ENCODE peak calls at places on chromosome 7, in six cellular contexts. W is foreskin keratinocyte, A is type B pancreatic cell, H is epithelial cell of proximal tubule, Y is astrocyte of the spinal cord, F is fibroblast of lung. X is an unnamed sample.

GRCh38 chr7:55970561-55970960 is 6.2 kb downstream of the NIPSNAP2 start:
- DNase-seq in W (no peak), A (no peak), H (no peak), Y (no peak), F (no peak), X (no peak)

GRCh38 chr7:11689096-11689495 is 142.9 kb downstream of the THSD7A start:
- DNase-seq in W (no peak), A (no peak), H (no peak), Y (no peak), F (no peak), X (no peak)

GRCh38 chr7:101792051-101792651 is 25.3 kb upstream of the CUX1 start:
- DNase-seq in W (peak), A (no peak), H (peak), Y (no peak), F (peak), X (no peak)

GRCh38 chr7:84722086-84722485 is 464.8 kb downstream of the SEMA3D start:
- DNase-seq in W (no peak), A (no peak), H (no peak), Y (peak), F (peak), X (no peak)

GRCh38 chr7:115679976-115680375 is 350.6 kb downstream of the TFEC start:
- DNase-seq in W (peak), A (no peak), H (no peak), Y (peak), F (peak), X (no peak)

GRCh38 chr7:40520986-40521738 is 386.4 kb downstream of the SUGCT start:
- DNase-seq in W (no peak), A (no peak), H (no peak), Y (no peak), F (no peak), X (no peak)

GRCh38 chr7:137597856-137598255 is 248.9 kb downstream of the DGKI start:
- DNase-seq in W (no peak), A (no peak), H (no peak), Y (no peak), F (no peak), X (no peak)

GRCh38 chr7:107194051-107194450 is 25.2 kb downstream of the HBP1 start:
- DNase-seq in W (no peak), A (no peak), H (no peak), Y (no peak), F (no peak), X (no peak)

GRCh38 chr7:91491868-91492267 is 227.6 kb downstream of the FZD1 start:
- DNase-seq in W (no peak), A (no peak), H (no peak), Y (no peak), F (no peak), X (no peak)
- TF ChIP-seq CTCF in W (no peak), A (no peak), H (no peak), Y (no peak), F (no peak), X (no peak)

DNA sequence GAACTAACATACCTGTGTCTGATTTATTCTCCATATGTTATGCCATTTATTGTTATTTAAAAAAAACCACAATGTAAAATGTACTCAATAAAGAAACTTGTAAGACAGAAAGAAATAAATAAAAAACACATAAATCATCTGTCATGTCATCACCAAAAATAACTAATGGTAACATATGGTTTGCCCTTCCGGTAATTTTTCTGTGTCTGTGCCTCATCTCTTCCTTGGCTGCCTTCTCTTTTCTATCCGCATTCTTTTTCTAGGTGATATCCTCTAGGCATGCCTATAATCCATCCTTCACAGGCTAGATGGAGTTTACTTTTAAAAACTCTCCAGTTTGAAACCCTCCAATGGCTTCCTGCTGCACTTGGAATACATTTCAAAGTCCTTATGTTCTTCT is 304.0 kb upstream of the ETV1 start:
- DNase-seq in W (no peak), A (no peak), H (no peak), Y (no peak), F (no peak), X (no peak)
- TF ChIP-seq CTCF in W (no peak), A (no peak), H (no peak), Y (no peak), F (no peak), X (no peak)

DNA sequence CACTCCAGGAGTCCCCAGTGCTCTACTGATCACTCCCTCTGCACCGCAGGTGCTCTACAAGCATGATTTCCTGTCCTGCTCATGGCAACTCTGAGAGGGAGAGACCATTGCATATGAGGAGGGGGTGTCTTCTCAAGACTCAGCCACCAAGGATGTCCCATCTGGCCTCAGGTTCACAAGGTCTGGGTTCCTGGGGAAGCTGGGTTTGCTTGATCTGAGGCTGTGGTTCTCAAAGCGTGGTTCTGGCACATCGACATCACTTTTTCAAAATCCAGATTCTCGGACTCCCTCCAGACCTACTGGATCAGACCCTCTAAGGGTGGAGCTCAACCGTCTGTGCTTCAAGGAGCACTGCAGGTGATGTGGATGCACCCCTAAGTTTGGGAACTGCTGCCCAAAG is 247.5 kb downstream of the PLXNA4 start:
- DNase-seq in W (no peak), A (no peak), H (no peak), Y (no peak), F (no peak), X (no peak)
- TF ChIP-seq CTCF in W (no peak), A (no peak), H (no peak), Y (no peak), F (no peak), X (no peak)

DNA sequence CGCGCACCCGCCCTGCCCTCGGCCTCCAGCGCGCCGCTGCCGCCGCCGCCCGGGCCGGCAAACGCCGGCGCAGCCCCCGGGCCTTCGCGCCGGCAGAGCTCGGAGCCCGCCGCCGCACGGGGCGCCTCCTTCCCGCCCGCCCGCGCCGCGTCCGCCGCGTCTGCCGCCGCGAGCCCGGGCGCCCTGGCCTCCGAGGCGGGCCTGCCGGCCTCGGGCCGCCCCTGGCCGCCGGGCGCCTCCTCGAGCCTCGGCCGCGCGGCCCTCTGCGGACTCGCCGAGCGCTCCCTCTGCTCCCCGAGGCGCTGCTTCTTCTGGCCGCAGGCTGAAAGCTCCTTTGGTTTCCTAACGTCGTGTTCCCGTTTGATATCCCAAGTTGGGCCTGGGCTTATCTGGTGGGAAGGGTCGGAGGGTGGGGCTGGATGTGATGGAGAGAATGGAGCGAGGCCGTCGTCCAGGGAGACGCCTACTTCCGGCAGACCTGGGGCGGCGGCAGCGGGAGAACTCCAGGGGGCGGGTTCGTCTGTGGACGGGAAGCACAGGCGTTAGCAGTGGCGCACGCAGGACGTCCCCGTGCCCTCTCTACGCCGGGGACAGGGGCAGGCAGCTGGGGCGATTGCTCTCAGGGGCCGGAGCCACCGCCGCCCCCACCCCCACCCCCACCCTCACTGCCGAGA is 221.0 kb downstream of the PHTF2 start:
- DNase-seq in W (peak), A (peak), H (peak), Y (peak), F (peak), X (peak)
- TF ChIP-seq CTCF in W (peak), A (no peak), H (no peak), Y (peak), F (no peak), X (no peak)

DNA sequence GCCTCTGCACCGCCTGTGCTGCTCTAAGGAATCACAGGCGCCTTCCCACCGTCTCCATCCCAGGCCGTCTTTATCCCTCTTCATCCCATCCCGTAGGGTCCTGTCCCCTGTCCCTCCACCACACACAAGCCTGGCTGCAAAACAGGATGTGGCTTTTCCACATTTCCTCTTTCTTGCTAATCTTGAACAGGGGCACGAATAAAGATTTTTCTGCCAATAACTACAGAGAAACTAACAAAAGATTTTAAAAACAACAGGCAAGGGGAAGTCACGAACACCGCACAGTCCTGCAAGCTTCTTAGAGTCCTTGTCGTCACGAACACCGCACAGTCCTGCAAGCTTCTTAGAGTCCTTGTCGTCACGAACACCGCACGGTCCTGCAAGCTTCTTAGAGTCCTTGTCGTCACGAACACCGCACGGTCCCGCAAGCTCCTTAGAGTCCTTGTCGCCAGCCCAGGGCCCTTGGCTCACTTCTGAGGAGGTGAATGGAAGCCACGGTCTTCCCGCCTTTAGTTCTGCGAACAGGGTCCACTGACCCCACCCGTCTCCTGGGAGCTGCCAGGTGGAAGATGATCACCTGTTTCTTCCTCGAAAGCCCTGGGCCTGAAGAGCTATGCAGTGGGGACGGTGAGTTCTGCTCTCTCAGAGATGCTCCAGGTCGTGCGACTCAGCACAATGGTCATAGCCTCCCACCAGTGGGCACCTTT is 10.3 kb upstream of the INSIG1 start:
- DNase-seq in W (no peak), A (no peak), H (no peak), Y (no peak), F (no peak), X (peak)
- TF ChIP-seq CTCF in W (no peak), A (no peak), H (no peak), Y (no peak), F (no peak), X (no peak)

GRCh38 chr7:519974-520458 is 370 bp upstream of the PDGFA start:
- DNase-seq in W (peak), A (no peak), H (no peak), Y (peak), F (peak), X (peak)
- TF ChIP-seq CTCF in W (no peak), A (peak), H (no peak), Y (peak), F (no peak), X (peak)

GRCh38 chr7:76165106-76165972 is 36.4 kb upstream of the SRRM3 start:
- DNase-seq in W (no peak), A (no peak), H (no peak), Y (no peak), F (no peak), X (no peak)

GRCh38 chr7:76165973-76166403 is 35.7 kb upstream of the SRRM3 start:
- DNase-seq in W (peak), A (no peak), H (no peak), Y (no peak), F (no peak), X (no peak)

DNA sequence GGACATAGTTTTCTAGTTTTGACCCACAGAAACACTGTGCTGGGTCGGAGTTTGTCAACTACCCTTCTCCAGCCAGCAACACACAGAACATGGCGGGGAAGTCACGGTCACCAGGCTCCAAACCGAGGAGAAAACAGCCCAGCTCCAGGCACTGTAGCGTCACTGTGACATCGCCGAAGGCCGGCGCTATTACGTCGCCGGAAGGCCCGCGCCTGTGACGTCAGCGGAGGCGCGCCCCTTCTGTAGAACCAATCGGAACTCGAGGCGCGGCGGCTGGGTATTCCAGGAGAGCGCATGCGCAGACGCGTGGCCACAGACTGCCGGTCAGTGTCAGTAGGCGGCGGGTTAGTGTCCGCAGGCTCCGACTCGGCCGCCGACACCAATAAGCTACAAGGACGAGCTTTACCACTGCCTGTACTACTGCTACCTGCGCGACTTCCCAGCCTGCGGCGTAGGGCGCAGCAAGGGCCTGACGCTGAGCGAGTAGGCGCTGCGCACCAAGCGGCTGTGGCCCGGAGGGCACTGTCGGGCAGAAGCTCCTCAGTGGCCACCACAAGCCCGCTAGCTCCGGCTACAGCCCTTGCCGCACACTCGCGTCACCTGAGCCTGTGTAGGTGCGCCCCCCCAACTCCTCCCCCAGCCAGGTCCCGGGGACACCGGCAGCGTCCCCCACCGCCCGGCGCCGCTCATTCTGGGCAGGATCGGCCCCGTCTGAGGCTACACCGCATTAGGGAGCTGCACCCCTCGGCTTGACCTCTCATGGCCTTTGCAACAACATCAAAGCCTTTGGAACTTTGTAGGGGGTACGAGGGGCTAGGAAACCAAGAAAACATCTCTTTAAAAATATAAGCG is 35.1 kb upstream of the SRRM3 start:
- DNase-seq in W (peak), A (peak), H (peak), Y (peak), F (peak), X (peak)
- TF ChIP-seq CTCF in W (peak), A (peak), H (no peak), Y (peak), F (peak), X (peak)

DNA sequence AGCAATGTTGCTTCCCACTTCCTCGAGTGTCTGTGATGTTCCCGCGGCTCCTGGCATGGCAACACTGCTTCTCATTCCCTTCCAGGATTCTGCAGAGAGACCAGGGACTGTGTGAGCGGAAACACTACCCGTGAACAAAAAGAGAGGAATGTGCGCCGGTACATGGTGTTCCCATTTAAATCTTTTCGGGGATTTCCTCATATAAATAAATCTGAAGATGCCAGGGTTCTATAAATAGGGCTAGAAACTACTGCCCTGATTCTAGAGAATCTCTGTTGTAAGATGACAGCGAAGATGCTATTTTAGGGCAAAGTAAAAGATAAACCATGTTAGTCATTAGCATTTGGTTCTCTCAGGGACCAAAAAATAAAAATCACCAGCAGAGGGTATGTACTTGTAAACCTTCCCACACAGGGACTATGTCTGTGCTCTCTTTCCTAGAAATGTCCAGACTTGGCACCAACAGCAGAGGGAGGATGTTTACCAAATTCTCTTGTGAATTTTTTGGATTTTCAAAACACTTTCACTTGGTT is 92.2 kb upstream of the DDC start:
- DNase-seq in W (no peak), A (no peak), H (no peak), Y (peak), F (no peak), X (no peak)
- TF ChIP-seq CTCF in W (no peak), A (no peak), H (no peak), Y (no peak), F (no peak), X (no peak)

X was measured in upper lobe of left lung.